ENCODE peak calls at places on chromosomes 2 and 18, in seven cellular contexts. I, M, X, R, Q, G and A are unnamed samples.
A peak's percentile ranks its signal among the peaks of the same experiment; 100 is the strongest.

GRCh38 chr2:204145197-204146190 is 208.9 kb downstream of the ICOS start:
- DNase-seq in G (peak; percentile 76), R (peak; percentile 42), X (peak; percentile 62), Q (peak; percentile 74), M (peak; percentile 79), I (peak; percentile 87), A (peak; percentile 18)

GRCh38 chr2:151576080-151576479 is 158.2 kb downstream of the NEB start:
- DNase-seq in I (no peak), Q (no peak), M (no peak), G (no peak), X (peak; percentile 26), R (no peak), A (no peak)

GRCh38 chr2:169664978-169665930 is 29.0 kb downstream of the CFAP210 start:
- DNase-seq in M (no peak), G (no peak), R (no peak), I (no peak), Q (no peak), X (no peak), A (no peak)

GRCh38 chr2:65297544-65297943 is 69.9 kb downstream of the ACTR2 start:
- DNase-seq in M (no peak), I (no peak), Q (no peak), G (no peak), R (no peak), X (no peak), A (no peak)

GRCh38 chr2:120881981-120882788 is 146.5 kb downstream of the GLI2 start:
- DNase-seq in G (no peak), M (no peak), Q (peak; percentile 51), R (no peak), X (no peak), I (no peak), A (no peak)

GRCh38 chr2:86078801-86079545 is 26.7 kb downstream of the POLR1A start:
- DNase-seq in G (no peak), X (peak; percentile 19), M (no peak), Q (no peak), I (peak; percentile 31), R (no peak), A (no peak)

GRCh38 chr2:172021955-172022354 is 22.2 kb downstream of the METAP1D start:
- DNase-seq in I (no peak), G (no peak), M (no peak), R (no peak), Q (no peak), X (no peak), A (no peak)

GRCh38 chr2:134917219-134917957 is 1.2 kb upstream of the CCNT2 start:
- DNase-seq in Q (peak; percentile 11), G (no peak), X (no peak), R (no peak), M (peak; percentile 11), I (no peak), A (no peak)

GRCh38 chr2:189024861-189025618 is 50.9 kb downstream of the COL3A1 start:
- DNase-seq in G (no peak), I (peak; percentile 35), X (no peak), R (no peak), M (no peak), Q (no peak), A (no peak)

GRCh38 chr18:48342125-48342524 is 67.1 kb downstream of the ZBTB7C start:
- DNase-seq in X (peak; percentile 98), I (no peak), Q (peak; percentile 22), G (no peak), M (no peak), R (no peak), A (no peak)

GRCh38 chr2:237227190-237227988 is 141.7 kb downstream of the COPS8 start:
- DNase-seq in X (no peak), I (peak; percentile 95), G (no peak), M (peak; percentile 2), Q (no peak), R (no peak), A (no peak)

GRCh38 chr2:85584857-85585780 is 888 bp downstream of the VAMP5 start:
- DNase-seq in G (no peak), R (no peak), M (no peak), X (no peak), Q (no peak), I (peak; percentile 84), A (no peak)

GRCh38 chr2:60174146-60174545 is 379.3 kb downstream of the BCL11A start:
- DNase-seq in G (no peak), M (no peak), R (no peak), X (no peak), Q (no peak), I (no peak), A (no peak)

GRCh38 chr2:17104454-17104853 is 413.8 kb downstream of the RAD51AP2 start:
- DNase-seq in I (no peak), Q (no peak), M (no peak), X (no peak), G (no peak), R (no peak), A (no peak)

GRCh38 chr2:162490052-162490717 is 146.3 kb downstream of the GCA start:
- DNase-seq in R (no peak), X (no peak), Q (no peak), M (no peak), I (peak; percentile 27), G (no peak), A (no peak)

GRCh38 chr18:47594621-47595086 is 335.8 kb downstream of the SMAD2 start:
- DNase-seq in I (no peak), M (no peak), X (peak; percentile 72), Q (no peak), G (no peak), R (no peak), A (no peak)

GRCh38 chr2:111167238-111168162 is 46.8 kb downstream of the BCL2L11 start:
- DNase-seq in X (no peak), G (no peak), Q (no peak), I (no peak), M (no peak), R (no peak), A (no peak)

GRCh38 chr2:239312081-239312501 is 88.7 kb downstream of the HDAC4 start:
- DNase-seq in I (no peak), G (peak; percentile 3), R (no peak), X (no peak), Q (no peak), M (no peak), A (no peak)

GRCh38 chr2:10426726-10427567 is 21.2 kb downstream of the ODC1 start:
- DNase-seq in R (no peak), Q (no peak), I (no peak), X (no peak), M (no peak), G (no peak), A (no peak)

GRCh38 chr2:210195066-210195852 is 24.1 kb upstream of the KANSL1L start:
- DNase-seq in R (no peak), Q (no peak), M (no peak), G (no peak), X (peak; percentile 6), I (peak; percentile 60), A (no peak)

GRCh38 chr18:79532690-79533058 is 136.9 kb downstream of the NFATC1 start:
- DNase-seq in G (no peak), I (no peak), M (no peak), X (no peak), Q (no peak), R (no peak), A (no peak)

GRCh38 chr2:6309415-6310185 is 556.1 kb downstream of the CMPK2 start:
- DNase-seq in M (no peak), I (no peak), X (no peak), G (no peak), Q (no peak), R (no peak), A (no peak)